ENCODE peak calls at places on chromosomes 13 and 19, in six cellular contexts. Q is fibroblast of lung, R is DMS153, M is endothelial cell, Z is neuronal stem cell, B is NCI-H345. X is an unnamed sample.

GRCh38 chr19:28575816-28576215 is 637.1 kb downstream of the UQCRFS1 start:
- DNase-seq in Q (no peak), R (no peak), M (no peak), Z (no peak), B (no peak), X (no peak)

GRCh38 chr13:98853791-98854191 is 101.3 kb upstream of the SLC15A1 start:
- DNase-seq in Q (peak; percentile 38), R (no peak), M (no peak), Z (no peak), B (no peak), X (no peak)

GRCh38 chr19:16293133-16294085 is 31.2 kb upstream of the KLF2 start:
- DNase-seq in Q (peak; percentile 98), R (no peak), M (no peak), Z (no peak), B (no peak), X (peak; percentile 98)

GRCh38 chr19:17794731-17795494 is at the start of gene B3GNT3:
- DNase-seq in Q (no peak), R (peak; percentile 45), M (peak; percentile 64), Z (no peak), B (peak; percentile 77), X (no peak)

GRCh38 chr13:25906211-25906661 is 145.6 kb downstream of the SHISA2 start:
- DNase-seq in Q (no peak), R (no peak), M (no peak), Z (no peak), B (no peak), X (no peak)

GRCh38 chr13:108342369-108343289 is 73.1 kb downstream of the TNFSF13B start:
- DNase-seq in Q (peak; percentile 53), R (peak; percentile 7), M (no peak), Z (peak; percentile 14), B (peak; percentile 20), X (no peak)

GRCh38 chr13:35484384-35484783 is 7.9 kb upstream of the MAB21L1 start:
- DNase-seq in Q (no peak), R (no peak), M (no peak), Z (no peak), B (no peak), X (no peak)

GRCh38 chr19:40317338-40317737 is 30.9 kb downstream of the C19orf47 start:
- DNase-seq in Q (no peak), R (no peak), M (no peak), Z (no peak), B (no peak), X (no peak)

GRCh38 chr19:49064029-49064629 is 489 bp downstream of the NTF4 start:
- DNase-seq in Q (no peak), R (no peak), M (no peak), Z (no peak), B (no peak), X (no peak)

GRCh38 chr13:85693889-85694511 is 105.2 kb downstream of the SLITRK6 start:
- DNase-seq in Q (peak; percentile 23), R (peak; percentile 16), M (no peak), Z (no peak), B (no peak), X (peak; percentile 33)

GRCh38 chr13:112457485-112457884 is 81.3 kb downstream of the SPACA7 start:
- DNase-seq in Q (no peak), R (peak; percentile 37), M (no peak), Z (no peak), B (no peak), X (no peak)

GRCh38 chr13:32164622-32165268 is 133.2 kb downstream of the FRY start:
- DNase-seq in Q (peak; percentile 80), R (peak; percentile 62), M (peak; percentile 35), Z (peak; percentile 33), B (peak; percentile 61), X (peak; percentile 74)

GRCh38 chr13:97321616-97322321 is 99.6 kb downstream of the MBNL2 start:
- DNase-seq in Q (no peak), R (no peak), M (no peak), Z (no peak), B (no peak), X (no peak)

GRCh38 chr13:59677966-59678814 is 485.5 kb downstream of the DIAPH3 start:
- DNase-seq in Q (peak; percentile 83), R (no peak), M (peak; percentile 35), Z (peak; percentile 40), B (peak; percentile 43), X (peak; percentile 49)

GRCh38 chr13:30847697-30848307 is 58.3 kb upstream of the MEDAG start:
- DNase-seq in Q (peak; percentile 100), R (no peak), M (no peak), Z (no peak), B (no peak), X (peak; percentile 78)

GRCh38 chr19:36245210-36246005 is 30.5 kb downstream of the ZNF146 start:
- DNase-seq in Q (peak; percentile 28), R (no peak), M (no peak), Z (peak; percentile 54), B (peak; percentile 84), X (no peak)